ENCODE peak calls at places on chromosomes 6 and 20, in eight cellular contexts. N is mucosa of descending colon, K is neural progenitor cell, Q is A549, R is cardiac muscle cell, Z is Panc1, U is GM23338, X is GM12878. E is an unnamed sample.
A peak's percentile ranks its signal among the peaks of the same experiment; 100 is the strongest.

GRCh38 chr6:74768120-74768519 is 437.7 kb downstream of the COL12A1 start:
- DNase-seq in K (no peak), Q (no peak), R (no peak), N (no peak), U (no peak), X (no peak), Z (no peak), E (no peak)

GRCh38 chr6:142846459-142846831 is 98.5 kb downstream of the HIVEP2 start:
- DNase-seq in Q (no peak), K (no peak), N (no peak), U (no peak), Z (no peak), X (no peak), R (no peak), E (no peak)

GRCh38 chr6:105326838-105327745 is 75.8 kb downstream of the PREP start:
- DNase-seq in Q (peak; percentile 7), U (no peak), K (no peak), N (no peak), R (no peak), X (no peak), Z (peak; percentile 66), E (peak; percentile 25)

GRCh38 chr6:17580518-17581048 is 19.5 kb upstream of the FAM8A1 start:
- DNase-seq in Z (no peak), X (no peak), R (peak; percentile 0), U (peak; percentile 79), K (no peak), N (peak; percentile 65), Q (peak; percentile 43), E (peak; percentile 60)

GRCh38 chr6:36660771-36661471 is 17.6 kb upstream of the CDKN1A start:
- DNase-seq in Z (no peak), N (peak; percentile 80), R (peak; percentile 36), Q (no peak), K (peak; percentile 84), X (no peak), U (peak; percentile 89), E (peak; percentile 55)

GRCh38 chr20:33791959-33792597 is 19.1 kb upstream of the CHMP4B start:
- DNase-seq in Z (no peak), R (peak; percentile 43), Q (peak; percentile 40), N (peak; percentile 76), K (peak; percentile 62), U (peak; percentile 70), X (no peak), E (no peak)

GRCh38 chr6:75118925-75119515 is 86.8 kb downstream of the COL12A1 start:
- DNase-seq in X (no peak), N (no peak), U (no peak), Q (no peak), Z (no peak), K (no peak), R (no peak), E (no peak)

GRCh38 chr6:125516644-125517043 is 214.9 kb upstream of the HDDC2 start:
- DNase-seq in N (no peak), R (no peak), Z (no peak), Q (no peak), U (no peak), X (no peak), K (no peak), E (no peak)

GRCh38 chr20:58597021-58597940 is 53.8 kb upstream of the STX16 start:
- DNase-seq in U (no peak), N (no peak), Q (no peak), Z (no peak), X (no peak), K (peak; percentile 67), R (peak; percentile 14), E (no peak)

GRCh38 chr6:150485559-150486517 is 113.8 kb upstream of the PLEKHG1 start:
- DNase-seq in Z (no peak), R (no peak), N (no peak), U (no peak), Q (no peak), K (no peak), X (no peak), E (no peak)

GRCh38 chr20:24660651-24661050 is 191.2 kb downstream of the SYNDIG1 start:
- DNase-seq in Q (no peak), N (no peak), X (no peak), Z (no peak), K (no peak), U (no peak), R (no peak), E (no peak)

GRCh38 chr6:160329188-160329587 is 19.0 kb upstream of the SLC22A3 start:
- DNase-seq in Q (no peak), K (no peak), X (no peak), N (no peak), Z (no peak), U (no peak), R (no peak), E (no peak)

GRCh38 chr20:51386586-51386985 is 155.9 kb downstream of the NFATC2 start:
- DNase-seq in N (no peak), U (no peak), X (no peak), R (no peak), Q (no peak), Z (no peak), K (no peak), E (no peak)

GRCh38 chr6:70108230-70108629 is 194.7 kb downstream of the COL9A1 start:
- DNase-seq in R (peak; percentile 41), U (peak; percentile 57), Z (peak; percentile 24), X (peak; percentile 21), Q (peak; percentile 19), K (peak; percentile 57), N (no peak), E (no peak)

GRCh38 chr6:3159805-3160781 is 2.7 kb upstream of the TUBB2A start:
- DNase-seq in U (peak; percentile 28), X (no peak), N (peak; percentile 86), Q (peak; percentile 64), R (peak; percentile 32), Z (no peak), K (peak; percentile 36), E (peak; percentile 90)

GRCh38 chr6:187252-187840 is 104.9 kb upstream of the DUSP22 start:
- DNase-seq in K (peak; percentile 13), U (no peak), Z (no peak), Q (no peak), X (no peak), N (no peak), R (peak; percentile 46), E (no peak)

GRCh38 chr6:17473554-17473953 is 80.2 kb downstream of the CAP2 start:
- DNase-seq in U (no peak), X (no peak), N (no peak), Z (no peak), K (no peak), R (peak; percentile 72), Q (no peak), E (no peak)

GRCh38 chr6:90714319-90714718 is 127.4 kb upstream of the MAP3K7 start:
- DNase-seq in R (no peak), X (no peak), U (no peak), K (no peak), N (no peak), Z (no peak), Q (no peak), E (no peak)

DNA sequence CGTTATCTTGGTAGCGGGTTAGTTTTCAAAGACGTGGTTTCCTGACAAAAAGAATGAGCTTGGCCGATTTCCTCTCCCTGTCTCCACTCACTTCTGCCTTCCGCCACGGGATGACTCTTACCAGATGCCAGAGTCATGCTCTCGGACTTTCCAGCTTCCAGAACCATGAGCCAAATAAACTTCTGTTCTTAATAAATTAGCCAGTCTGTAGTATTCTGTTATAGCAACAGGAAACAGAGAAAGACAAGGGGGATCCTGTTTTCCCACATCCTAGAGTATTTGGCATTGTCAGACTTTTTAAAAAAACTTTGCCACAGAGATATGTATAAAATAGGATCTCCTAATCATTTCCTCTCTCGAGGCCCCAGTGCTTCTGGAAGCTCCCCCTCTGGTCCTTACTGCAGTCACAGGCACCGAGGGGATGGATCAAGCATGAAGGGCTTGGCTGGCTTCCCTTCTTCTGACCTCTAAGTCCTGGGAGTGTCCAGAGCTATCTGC is 84.9 kb upstream of the NAA20 start:
- DNase-seq in N (no peak), K (no peak), X (no peak), Q (no peak), U (no peak), Z (no peak), R (no peak), E (no peak)
- H3K4me1 ChIP-seq in N (peaks cover 42% of the 10 kb centered on the region), K (no peaks in the 10 kb centered on the region), X (peaks cover 14% of the 10 kb centered on the region), Q (peaks cover 28% of the 10 kb centered on the region), U (no peaks in the 10 kb centered on the region), Z (peaks cover 4% of the 10 kb centered on the region), R (peaks cover 27% of the 10 kb centered on the region), E (peaks cover 23% of the 10 kb centered on the region)

DNA sequence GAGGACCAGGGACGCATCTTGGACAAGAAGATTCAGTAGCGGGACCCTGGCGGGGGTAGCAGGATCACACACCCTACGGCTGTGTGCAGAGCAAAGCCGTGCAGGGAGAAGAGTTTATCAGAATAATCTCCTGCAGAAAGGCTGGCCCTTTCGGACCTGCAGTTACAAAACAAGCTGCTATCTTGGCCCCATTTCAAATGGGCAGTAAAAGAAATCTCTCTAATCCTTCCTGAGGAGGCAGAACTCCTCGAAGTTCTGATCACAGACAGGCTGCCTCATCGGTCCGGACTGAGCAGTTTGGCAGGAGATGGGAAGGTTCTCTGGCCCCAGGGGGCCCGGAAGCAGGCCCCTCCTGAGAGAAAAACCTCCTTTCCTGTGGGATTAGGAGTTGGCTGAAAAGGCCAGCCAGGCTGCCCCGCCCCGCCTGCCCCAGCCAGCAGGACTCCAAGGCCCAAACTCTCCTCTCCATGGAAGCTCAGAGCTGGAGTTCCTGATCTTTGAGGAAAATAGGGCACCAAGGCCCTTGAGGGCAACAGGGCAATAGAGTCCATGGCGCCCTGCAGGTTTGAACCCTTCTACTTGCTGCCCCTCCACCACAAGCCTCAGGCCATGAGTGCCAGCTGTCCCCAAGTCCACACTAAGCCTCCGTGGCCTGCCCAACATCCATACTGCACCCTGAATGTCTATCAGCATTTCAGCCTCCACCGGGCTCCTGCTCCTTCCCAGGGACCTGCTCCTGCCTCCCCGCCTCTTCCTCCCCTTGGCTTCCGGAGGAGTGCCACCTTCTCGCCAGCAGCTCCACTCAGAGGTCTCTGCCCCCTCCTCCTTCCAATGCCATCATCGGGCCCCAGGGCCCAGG is 141.3 kb downstream of the PREX1 start:
- DNase-seq in X (no peak), Z (no peak), N (peak; percentile 62), R (no peak), K (peak; percentile 42), Q (no peak), U (no peak), E (no peak)
- H3K4me3 ChIP-seq in X (no peak overlapping the region), Z (no peak overlapping the region), N (no peak overlapping the region), R (no peak overlapping the region), K (no peak overlapping the region), Q (no peak overlapping the region), U (no peak overlapping the region), E (no peak overlapping the region)

DNA sequence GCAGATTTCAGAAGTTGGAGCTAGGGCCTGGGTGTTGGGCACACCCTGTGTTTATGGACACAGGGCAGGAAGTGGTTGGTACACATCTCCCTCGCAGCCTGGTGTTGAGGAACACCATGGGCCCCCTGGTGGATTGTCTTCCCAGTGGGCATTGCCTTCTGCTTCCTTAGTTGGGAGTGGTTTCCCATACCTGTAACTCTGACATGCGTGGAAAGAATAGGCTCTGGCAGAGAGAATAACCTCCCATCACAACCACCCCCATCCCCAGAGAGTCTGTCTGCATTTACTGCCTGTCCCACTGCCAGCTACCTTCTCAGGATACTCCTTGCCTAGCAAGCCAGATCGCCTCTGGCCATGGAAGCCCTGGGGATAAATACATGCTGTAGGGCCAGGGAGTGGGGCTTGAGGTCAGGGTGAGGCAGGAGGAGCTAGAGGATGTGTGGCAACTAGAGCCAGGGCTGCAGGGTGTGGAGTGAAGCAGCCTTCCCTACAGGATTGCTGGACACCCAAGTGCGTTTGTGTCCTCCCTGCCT is 14.7 kb downstream of the LRRC73 start:
- DNase-seq in Q (no peak), Z (no peak), N (no peak), R (no peak), X (no peak), U (no peak), K (no peak), E (no peak)
- TF ChIP-seq CTCF in Q (no peak), Z (no peak), N (no peak), R (peak; percentile 20), X (peak; percentile 22), U (peak; percentile 39), K (peak; percentile 21), E (no peak)

GRCh38 chr20:10577648-10578047 is 96.2 kb downstream of the JAG1 start:
- DNase-seq in R (no peak), Q (no peak), U (no peak), Z (no peak), N (no peak), X (no peak), K (no peak), E (no peak)
- H3K4me1 ChIP-seq in R (peaks cover 10% of the 10 kb centered on the region), Q (peaks cover 53% of the 10 kb centered on the region), U (no peaks in the 10 kb centered on the region), Z (no peaks in the 10 kb centered on the region), N (no peaks in the 10 kb centered on the region), X (no peaks in the 10 kb centered on the region), K (no peaks in the 10 kb centered on the region), E (peaks cover 11% of the 10 kb centered on the region)

E was measured in pancreas.